ENCODE peak calls at places on chromosomes 11 and 22, in five cellular contexts. T is dorsolateral prefrontal cortex, E is left ventricle myocardium inferior, B is progenitor cell of endocrine pancreas, R is GM10248. P is an unnamed sample.

GRCh38 chr22:50267591-50268390 is 2.4 kb downstream of the MAPK11 start:
- DNase-seq in R (peak; percentile 78), T (peak; percentile 74), E (peak; percentile 64), B (no peak), P (no peak)

GRCh38 chr22:49394116-49394785 is 433.4 kb downstream of the BRD1 start:
- DNase-seq in R (no peak), E (no peak), B (no peak), T (no peak), P (peak; percentile 71)

GRCh38 chr11:75029836-75030631 is 41.3 kb downstream of the NEU3 start:
- DNase-seq in T (no peak), B (no peak), E (no peak), R (no peak), P (peak; percentile 56)

GRCh38 chr22:46974631-46975585 is 212.5 kb downstream of the TBC1D22A start:
- DNase-seq in T (no peak), B (no peak), R (no peak), E (no peak), P (no peak)

GRCh38 chr22:35330258-35330861 is 30.7 kb downstream of the TOM1 start:
- DNase-seq in R (no peak), B (no peak), T (peak; percentile 49), E (peak; percentile 90), P (no peak)

GRCh38 chr11:14393889-14394288 is 34.9 kb upstream of the RRAS2 start:
- DNase-seq in R (no peak), E (no peak), B (no peak), T (no peak), P (no peak)

GRCh38 chr11:102241026-102241425 is 76.3 kb upstream of the BIRC3 start:
- DNase-seq in E (no peak), R (no peak), B (no peak), T (no peak), P (no peak)

GRCh38 chr11:112878228-112878627 is 83.0 kb upstream of the NCAM1 start:
- DNase-seq in T (no peak), R (no peak), B (no peak), E (no peak), P (no peak)

GRCh38 chr11:61777234-61778090 is 14.9 kb downstream of the TMEM258 start:
- DNase-seq in E (peak; percentile 64), B (no peak), R (peak; percentile 75), T (no peak), P (no peak)

GRCh38 chr11:30579776-30580175 is 6.4 kb downstream of the MPPED2 start:
- DNase-seq in R (no peak), E (no peak), T (no peak), B (no peak), P (no peak)

GRCh38 chr11:122731500-122731913 is 76.0 kb downstream of the UBASH3B start:
- DNase-seq in B (no peak), E (no peak), T (no peak), R (no peak), P (no peak)

GRCh38 chr11:34986883-34987525 is 70.6 kb downstream of the PDHX start:
- DNase-seq in E (no peak), B (no peak), T (no peak), R (no peak), P (no peak)

GRCh38 chr22:47207387-47207786 is 444.9 kb downstream of the TBC1D22A start:
- DNase-seq in R (no peak), B (no peak), T (peak; percentile 11), E (no peak), P (peak; percentile 75)

GRCh38 chr11:119479685-119480275 is 56.8 kb upstream of the THY1 start:
- DNase-seq in R (no peak), T (no peak), B (no peak), E (no peak), P (peak; percentile 36)

GRCh38 chr22:39472570-39473556 is 16.1 kb downstream of the MGAT3 start:
- DNase-seq in B (no peak), R (no peak), T (no peak), E (no peak), P (no peak)

GRCh38 chr11:128830836-128831780 is 36.0 kb downstream of the KCNJ1 start:
- DNase-seq in B (peak; percentile 81), T (peak; percentile 77), E (peak; percentile 78), R (peak; percentile 72), P (peak; percentile 93)

GRCh38 chr11:17927643-17928343 is 85.1 kb downstream of the SERGEF start:
- DNase-seq in B (no peak), R (no peak), T (no peak), E (no peak), P (no peak)

GRCh38 chr11:75287579-75287978 is 47.0 kb downstream of the TPBGL start:
- DNase-seq in B (no peak), R (no peak), E (no peak), T (no peak), P (no peak)

GRCh38 chr11:94796863-94797262 is 28.7 kb downstream of the AMOTL1 start:
- DNase-seq in E (no peak), T (no peak), R (no peak), B (no peak), P (no peak)

GRCh38 chr11:66641834-66642233 is 3.3 kb downstream of the RBM4 start:
- DNase-seq in B (no peak), E (no peak), T (no peak), R (no peak), P (no peak)

GRCh38 chr11:30567644-30568043 is 18.5 kb downstream of the MPPED2 start:
- DNase-seq in R (no peak), B (no peak), T (no peak), E (no peak), P (no peak)

DNA sequence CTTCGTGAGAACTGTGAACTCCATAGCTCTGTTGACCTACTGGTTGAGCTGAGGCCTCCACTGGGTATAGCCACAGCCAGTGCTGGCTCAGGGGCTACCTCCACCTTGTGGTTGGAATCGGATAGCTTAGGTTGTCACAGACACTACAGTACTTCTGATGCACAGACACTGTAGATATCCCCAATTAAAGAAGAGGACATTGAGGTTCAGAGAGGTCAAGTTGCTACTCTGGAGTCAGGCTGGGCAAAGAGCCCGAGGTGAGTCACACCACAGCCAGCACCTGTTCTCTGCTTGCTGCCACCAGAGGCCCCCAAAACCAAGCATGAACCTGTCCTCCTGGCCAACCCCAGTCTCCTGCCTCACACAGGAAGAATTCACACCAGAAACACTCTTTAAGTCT is 5.4 kb downstream of the UFD1 start:
- DNase-seq in T (no peak), B (no peak), E (no peak), R (no peak), P (no peak)
- TF ChIP-seq CTCF in T (no peak), B (no peak), E (no peak), R (no peak), P (no peak)

DNA sequence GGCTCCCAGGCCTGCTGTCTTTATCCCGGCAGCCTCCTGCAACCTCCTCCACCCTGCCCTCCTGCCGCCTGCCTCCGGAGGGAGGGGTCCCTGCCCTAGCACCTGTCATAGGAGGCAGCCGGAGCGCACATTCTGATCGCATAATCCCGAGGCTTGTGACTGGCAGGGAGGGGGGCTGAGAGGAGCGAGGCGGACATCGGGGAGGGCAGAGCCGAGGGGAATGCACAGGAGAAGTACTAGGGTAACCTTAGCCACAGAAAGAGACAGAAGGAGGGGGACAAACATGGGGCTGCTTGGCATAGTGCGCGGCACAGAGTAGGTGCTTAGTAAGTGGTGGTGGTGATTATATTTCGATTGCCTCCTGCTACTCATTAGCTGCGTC is 9.2 kb upstream of the ALX4 start:
- DNase-seq in E (no peak), B (no peak), R (no peak), T (no peak), P (no peak)
- TF ChIP-seq CTCF in E (no peak), B (no peak), R (no peak), T (no peak), P (no peak)

GRCh38 chr11:45400594-45400993 is 114.5 kb upstream of the SYT13 start:
- DNase-seq in E (no peak), T (no peak), B (no peak), R (no peak), P (no peak)

GRCh38 chr11:45394294-45395085 is 108.3 kb upstream of the SYT13 start:
- DNase-seq in T (no peak), R (no peak), B (no peak), E (no peak), P (no peak)

GRCh38 chr11:45395421-45395820 is 109.3 kb upstream of the SYT13 start:
- DNase-seq in R (no peak), B (no peak), E (no peak), T (no peak), P (no peak)

GRCh38 chr11:45402049-45402630 is 116.0 kb upstream of the SYT13 start:
- DNase-seq in E (no peak), B (no peak), T (no peak), R (no peak), P (no peak)

DNA sequence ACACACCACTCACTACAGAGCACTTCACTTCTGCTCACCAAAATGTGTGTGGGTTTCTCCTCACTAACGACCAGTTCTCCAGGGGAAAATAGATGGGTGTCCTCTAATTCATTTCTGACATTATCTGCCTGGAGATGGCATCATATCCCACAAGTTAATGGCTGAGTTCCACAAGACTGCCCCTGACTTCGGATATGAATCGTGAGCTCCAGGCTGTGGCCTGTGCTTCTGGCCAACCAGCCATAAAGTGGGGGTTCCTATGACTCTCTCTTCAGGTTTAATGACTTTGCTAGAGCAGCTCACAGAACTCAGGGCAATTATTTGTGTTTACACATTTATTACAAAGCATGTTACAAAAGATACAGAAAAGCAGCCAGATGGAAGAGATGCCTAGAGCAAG is 113.0 kb upstream of the SYT13 start:
- DNase-seq in R (no peak), T (no peak), B (no peak), E (no peak), P (no peak)
- TF ChIP-seq CTCF in R (no peak), T (no peak), B (no peak), E (no peak), P (no peak)

DNA sequence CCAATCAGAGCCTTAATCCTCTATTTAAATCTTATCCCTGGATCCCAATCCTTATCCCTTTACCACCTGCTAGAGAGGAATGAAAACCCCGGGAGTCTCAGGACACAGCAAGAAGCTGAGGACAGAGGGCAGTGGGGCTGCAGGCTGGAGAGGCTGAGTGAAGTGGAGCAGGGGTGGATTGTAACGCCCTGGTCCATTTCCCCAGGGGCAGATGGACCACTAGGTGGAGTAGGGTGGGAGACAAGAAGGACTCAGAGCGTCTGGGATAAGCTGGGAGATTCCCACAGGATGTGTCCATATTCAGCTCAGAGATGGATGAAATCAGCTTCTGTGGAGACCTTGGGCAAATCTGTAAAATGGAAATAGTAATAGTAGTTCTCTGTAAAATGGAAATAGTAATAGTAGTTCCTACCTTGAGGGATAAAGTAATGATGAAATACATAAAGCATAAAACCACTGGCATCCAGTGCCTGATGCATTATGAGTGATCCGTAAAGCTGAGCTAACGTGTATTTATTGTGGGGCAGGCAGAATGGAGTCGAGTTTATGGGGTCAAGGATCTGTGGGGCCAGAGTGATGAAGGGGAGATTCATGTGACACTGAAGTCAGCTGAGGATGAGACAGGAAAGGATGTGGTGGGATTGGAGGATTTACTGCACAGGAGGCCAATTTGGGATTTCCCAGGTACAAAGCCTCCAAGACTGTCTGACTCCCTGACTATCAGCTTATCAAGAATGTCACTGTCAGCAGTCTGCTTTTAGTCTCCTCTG is 1.9 kb upstream of the ROBO4 start:
- DNase-seq in R (peak; percentile 5), T (no peak), B (no peak), E (no peak), P (peak; percentile 69)
- TF ChIP-seq CTCF in R (no peak), T (no peak), B (no peak), E (no peak), P (no peak)

P was measured in osteocyte.